ENCODE peak calls at places on chromosomes 5 and 9, in six cellular contexts. E is upper lobe of right lung, X is H7, K is left ventricle myocardium inferior, C is body of pancreas, O is spleen. T is an unnamed sample. For H3K27me3, the result is how much of the 10 kb centered on the place peaks cover.

GRCh38 chr9:95018099-95018927 is 291.8 kb downstream of the AOPEP start:
- DNase-seq in E (peak), C (peak), X (no peak), K (peak), O (no peak), T (no peak)

GRCh38 chr5:132525299-132525724 is 18.0 kb downstream of the IL5 start:
- DNase-seq in E (no peak), X (no peak), O (no peak), K (no peak), C (no peak), T (no peak)

GRCh38 chr9:95738438-95738837 is 137.1 kb upstream of the ERCC6L2 start:
- DNase-seq in X (no peak), E (no peak), C (no peak), O (no peak), K (no peak), T (no peak)

GRCh38 chr5:65482727-65483473 is 1.2 kb upstream of the ADAMTS6 start:
- DNase-seq in O (no peak), E (no peak), K (no peak), X (peak), C (peak), T (no peak)

GRCh38 chr9:92617951-92618510 is 51.9 kb downstream of the IPPK start:
- DNase-seq in O (no peak), X (no peak), C (no peak), E (no peak), K (no peak), T (no peak)

GRCh38 chr5:137191179-137191578 is 307.9 kb downstream of the SPOCK1 start:
- DNase-seq in K (no peak), X (no peak), O (no peak), C (no peak), E (no peak), T (no peak)

GRCh38 chr9:78304357-78304756 is 7.4 kb downstream of the PSAT1 start:
- DNase-seq in E (no peak), X (no peak), K (no peak), C (no peak), O (no peak), T (no peak)

GRCh38 chr5:6448622-6449464 is at the start of gene UBE2QL1:
- DNase-seq in O (peak), E (no peak), C (peak), K (no peak), X (peak), T (no peak)

GRCh38 chr9:74025402-74025894 is 471.7 kb upstream of the RORB start:
- DNase-seq in X (no peak), E (no peak), K (no peak), O (no peak), C (no peak), T (no peak)

GRCh38 chr5:33212900-33213299 is 227.9 kb upstream of the TARS1 start:
- DNase-seq in C (no peak), X (no peak), K (no peak), E (no peak), O (no peak), T (no peak)

GRCh38 chr5:1325870-1326546 is 18.9 kb downstream of the CLPTM1L start:
- DNase-seq in O (peak), C (no peak), E (peak), X (no peak), K (no peak), T (no peak)

GRCh38 chr5:96004087-96004486 is 42.4 kb upstream of the ELL2 start:
- DNase-seq in E (no peak), K (no peak), O (no peak), X (no peak), C (no peak), T (no peak)

GRCh38 chr9:114387678-114388431 is at the start of gene AKNA:
- DNase-seq in E (peak), X (peak), O (peak), C (peak), K (peak), T (peak)

GRCh38 chr9:127225747-127226646 is 38.6 kb upstream of the GARNL3 start:
- DNase-seq in C (no peak), K (no peak), O (peak), X (peak), E (no peak), T (no peak)

GRCh38 chr5:107461770-107462169 is 209.0 kb downstream of the EFNA5 start:
- DNase-seq in C (no peak), K (no peak), E (no peak), X (no peak), O (no peak), T (no peak)

GRCh38 chr5:157273131-157273556 is 7.2 kb downstream of the CYFIP2 start:
- DNase-seq in X (no peak), C (no peak), O (no peak), K (no peak), E (no peak), T (no peak)

GRCh38 chr5:157998021-157998504 is 139.1 kb upstream of the CLINT1 start:
- DNase-seq in C (no peak), X (no peak), E (no peak), K (no peak), O (no peak), T (no peak)

GRCh38 chr9:37046683-37047082 is 12.6 kb upstream of the PAX5 start:
- DNase-seq in K (no peak), X (no peak), O (no peak), C (no peak), E (no peak), T (no peak)

GRCh38 chr9:37037744-37038640 is 3.9 kb upstream of the PAX5 start:
- DNase-seq in K (no peak), O (peak), E (no peak), X (peak), C (no peak), T (no peak)

GRCh38 chr9:37040508-37041127 is 6.5 kb upstream of the PAX5 start:
- DNase-seq in O (no peak), C (no peak), E (no peak), K (no peak), X (no peak), T (no peak)

GRCh38 chr9:37039065-37039464 is 5.0 kb upstream of the PAX5 start:
- DNase-seq in C (no peak), E (no peak), X (no peak), K (no peak), O (no peak), T (no peak)

DNA sequence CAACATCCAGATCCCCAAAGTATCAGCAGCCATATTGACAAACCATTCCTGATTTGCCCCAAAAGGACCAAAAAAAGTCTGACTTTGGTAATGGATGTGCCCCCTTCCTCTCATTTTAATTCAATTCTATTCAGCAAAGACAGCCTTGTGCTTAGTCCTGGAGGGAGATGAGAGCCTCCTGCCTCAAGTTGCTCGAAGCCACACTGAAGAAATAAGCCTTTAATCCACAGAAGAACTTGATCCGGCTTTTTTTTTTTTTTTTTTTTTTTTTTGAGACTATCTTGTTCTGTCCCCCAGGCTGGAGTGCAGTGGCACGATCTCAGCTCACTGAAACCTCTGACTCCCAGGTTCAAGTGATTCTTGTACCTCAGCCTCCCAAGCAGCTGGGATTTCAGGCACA is 8.4 kb upstream of the PAX5 start:
- DNase-seq in X (no peak), E (no peak), O (no peak), C (no peak), K (no peak), T (no peak)
- H3K27me3 ChIP-seq in X (under half), E (half or more), O (under half), C (under half), K (half or more), T (under half)

GRCh38 chr5:103262422-103262871 is 3.9 kb downstream of the MACIR start:
- DNase-seq in C (peak), K (no peak), X (no peak), E (no peak), O (no peak), T (no peak)
- H3K4me3 ChIP-seq in C (no peak), K (no peak), X (no peak), E (no peak), O (no peak), T (no peak)

DNA sequence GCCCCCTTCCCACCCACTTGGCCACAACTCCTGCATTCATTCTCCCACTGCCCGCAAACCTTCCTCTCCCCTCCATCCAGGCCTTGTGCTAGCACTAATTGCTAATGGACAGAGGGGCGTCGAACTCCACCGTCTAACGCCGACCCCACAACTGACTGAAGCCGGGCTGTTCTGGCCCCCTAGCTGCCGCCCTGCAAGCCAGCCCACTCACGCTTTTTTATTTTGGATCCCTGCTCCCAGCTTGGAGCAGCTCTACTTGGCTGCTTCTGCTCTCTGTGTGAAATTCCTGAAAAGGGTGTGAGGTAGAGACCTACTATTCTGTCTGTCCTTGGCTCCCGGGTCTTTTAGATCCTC is 704 bp upstream of the ASTN2 start:
- DNase-seq in K (no peak), E (no peak), X (peak), C (no peak), O (no peak), T (no peak)
- H3K27me3 ChIP-seq in K (half or more), E (under half), X (half or more), C (under half), O (under half), T (under half)

DNA sequence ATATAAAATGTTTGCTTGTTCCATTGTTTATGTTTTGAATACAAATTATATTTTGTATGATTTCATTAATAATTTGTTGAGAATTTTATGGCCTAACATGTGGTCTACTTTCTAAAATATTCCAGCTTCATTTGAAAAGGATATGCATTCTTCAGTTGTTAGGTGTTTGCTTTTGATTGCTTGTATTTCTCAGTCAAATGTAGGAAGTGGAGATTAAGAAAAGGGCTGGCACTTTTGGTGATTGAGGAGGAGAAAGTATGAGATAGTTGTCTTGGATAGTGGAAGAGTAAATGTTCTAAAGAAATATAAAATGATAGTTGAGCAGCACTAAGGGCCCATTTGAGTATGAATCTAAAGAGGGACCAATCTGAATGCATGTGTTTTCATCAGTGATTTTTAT is 23.1 kb downstream of the JAK2 start:
- DNase-seq in X (no peak), K (no peak), C (no peak), O (no peak), E (no peak), T (no peak)
- H3K4me3 ChIP-seq in X (no peak), K (no peak), C (no peak), O (no peak), E (no peak), T (no peak)

DNA sequence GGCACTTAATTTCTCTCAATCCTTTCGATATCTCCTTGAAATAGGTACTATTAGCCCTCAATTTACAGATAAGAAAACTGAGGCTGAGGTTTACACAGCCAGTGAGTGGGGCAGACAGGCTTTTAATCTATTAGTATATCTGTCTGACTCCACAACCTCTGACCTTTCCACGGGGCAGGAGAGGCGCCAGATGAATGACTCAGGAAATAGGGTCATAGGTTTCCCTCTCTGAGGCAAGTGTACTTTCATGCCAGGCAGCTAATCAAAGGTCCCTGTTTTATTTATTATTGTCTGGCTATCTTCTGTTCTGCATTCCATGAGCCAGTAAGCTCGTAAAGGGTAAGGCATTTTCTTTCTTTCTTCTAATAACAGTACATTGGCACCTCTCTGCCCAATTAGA is 79.6 kb upstream of the KLF4 start:
- DNase-seq in C (no peak), O (no peak), E (no peak), K (no peak), X (no peak), T (no peak)
- H3K27me3 ChIP-seq in C (under half), O (under half), E (under half), K (under half), X (under half), T (under half)

DNA sequence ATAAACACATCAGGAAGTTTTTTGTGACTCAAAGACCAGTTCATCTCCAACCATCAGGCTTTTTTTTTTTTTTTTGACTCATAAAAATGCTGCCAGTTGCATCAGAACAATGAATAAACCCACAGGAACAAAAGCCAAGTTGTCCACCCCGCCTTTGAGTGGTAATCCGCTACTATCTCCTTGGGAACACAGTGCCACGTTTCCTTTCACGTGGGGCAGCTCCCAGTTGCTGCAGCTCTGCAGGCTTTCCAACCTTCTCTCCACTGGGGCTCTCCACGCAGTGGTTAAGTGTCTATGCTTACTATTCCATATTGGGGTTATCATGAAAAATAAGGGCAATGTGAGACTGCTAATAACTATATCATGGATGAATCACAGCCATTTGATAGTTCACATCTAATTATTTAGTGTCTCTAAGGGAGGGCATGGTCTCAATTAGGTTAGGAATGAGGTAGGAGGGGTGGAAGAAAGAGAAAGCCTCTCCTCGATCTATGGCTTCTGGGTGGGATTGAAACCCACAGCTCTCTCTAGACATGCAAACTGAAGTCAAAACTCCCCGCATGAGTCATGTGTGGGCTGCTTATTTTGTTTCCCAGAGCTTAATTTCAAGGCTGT is 55.8 kb upstream of the ACTBL2 start:
- DNase-seq in K (no peak), X (no peak), C (no peak), E (no peak), O (no peak), T (no peak)
- H3K4me3 ChIP-seq in K (no peak), X (no peak), C (no peak), E (no peak), O (no peak), T (no peak)

T was measured in right atrium auricular region.